ENCODE peak calls at places on chromosomes 12 and 14, in eight cellular contexts. I is testis, P is astrocyte, B is lower lobe of right lung, R is SK-N-SH, A is tibial artery, T is lung, X is right cardiac atrium. U is an unnamed sample.

GRCh38 chr12:88310069-88310468 is 168.0 kb downstream of the TMTC3 start:
- DNase-seq in R (no peak), I (no peak), P (peak), A (no peak), X (no peak), B (no peak), T (no peak), U (no peak)

GRCh38 chr14:78598046-78598652 is 428.0 kb downstream of the NRXN3 start:
- DNase-seq in X (peak), I (peak), A (no peak), T (peak), B (peak), R (peak), P (peak), U (peak)

GRCh38 chr14:23578560-23579310 is at the start of gene JPH4:
- DNase-seq in B (no peak), R (peak), X (no peak), T (no peak), P (no peak), I (no peak), A (no peak), U (peak)

GRCh38 chr14:105496831-105497591 is 6.0 kb downstream of the TEDC1 start:
- DNase-seq in I (no peak), R (no peak), A (peak), X (peak), T (no peak), B (peak), P (no peak), U (no peak)

GRCh38 chr12:130435331-130435730 is 97.6 kb downstream of the PIWIL1 start:
- DNase-seq in B (no peak), P (no peak), X (no peak), R (no peak), T (no peak), A (peak), I (no peak), U (no peak)

GRCh38 chr12:29895966-29896365 is 112.2 kb upstream of the TMTC1 start:
- DNase-seq in A (no peak), T (no peak), P (no peak), I (no peak), B (no peak), X (peak), R (no peak), U (no peak)

GRCh38 chr14:105532735-105533141 is 6.4 kb downstream of the TMEM121 start:
- DNase-seq in I (no peak), X (no peak), A (peak), T (no peak), P (no peak), B (no peak), R (peak), U (no peak)

GRCh38 chr12:6373022-6373787 is 2.2 kb downstream of the SCNN1A start:
- DNase-seq in I (no peak), T (no peak), A (no peak), R (no peak), B (peak), P (no peak), X (no peak), U (no peak)

GRCh38 chr14:74501691-74502090 is 8.1 kb downstream of the ISCA2 start:
- DNase-seq in B (no peak), P (no peak), A (no peak), R (no peak), T (no peak), I (no peak), X (no peak), U (no peak)

GRCh38 chr14:74083784-74084276 is 423 bp downstream of the ALDH6A1 start:
- DNase-seq in A (no peak), R (no peak), I (no peak), B (no peak), P (no peak), X (peak), T (no peak), U (no peak)

GRCh38 chr14:80202888-80203562 is 8.3 kb downstream of the DIO2 start:
- DNase-seq in X (no peak), R (peak), B (no peak), A (no peak), I (peak), T (no peak), P (no peak), U (no peak)

GRCh38 chr14:52351561-52352491 is 37.7 kb downstream of the PTGER2 start:
- DNase-seq in A (no peak), X (no peak), P (peak), I (no peak), B (no peak), R (no peak), T (no peak), U (no peak)

GRCh38 chr12:50550530-50551223 is 45.9 kb downstream of the DIP2B start:
- DNase-seq in I (peak), B (no peak), X (no peak), A (no peak), R (no peak), T (no peak), P (peak), U (no peak)

GRCh38 chr12:114192013-114192412 is 213.9 kb downstream of the TBX5 start:
- DNase-seq in B (no peak), P (no peak), T (no peak), X (no peak), A (no peak), I (no peak), R (no peak), U (no peak)

GRCh38 chr12:99806304-99806703 is 158.8 kb downstream of the GARIN6 start:
- DNase-seq in T (no peak), B (no peak), R (no peak), P (no peak), X (no peak), A (no peak), I (no peak), U (no peak)

GRCh38 chr12:16453319-16453718 is 105.9 kb downstream of the MGST1 start:
- DNase-seq in A (no peak), P (no peak), X (no peak), B (no peak), I (no peak), T (no peak), R (no peak), U (no peak)

GRCh38 chr12:89368386-89368785 is 16.1 kb upstream of the DUSP6 start:
- DNase-seq in T (no peak), R (no peak), P (no peak), I (no peak), A (no peak), X (no peak), B (no peak), U (no peak)

GRCh38 chr12:122021822-122022392 is at the start of gene BCL7A:
- DNase-seq in P (peak), I (peak), A (peak), B (peak), X (peak), R (peak), T (peak), U (peak)

GRCh38 chr12:57611116-57611809 is at the start of gene ARHGEF25:
- DNase-seq in A (peak), I (peak), T (peak), B (no peak), P (no peak), R (peak), X (peak), U (no peak)

GRCh38 chr12:123278150-123278627 is 6.5 kb upstream of the CDK2AP1 start:
- DNase-seq in I (no peak), A (no peak), P (no peak), B (no peak), X (no peak), R (no peak), T (no peak), U (no peak)

GRCh38 chr14:48622980-48623379 is 947.6 kb upstream of the MDGA2 start:
- DNase-seq in A (no peak), T (no peak), X (no peak), B (no peak), I (no peak), R (no peak), P (no peak), U (no peak)

GRCh38 chr14:69313176-69313575 is 53.2 kb downstream of the GALNT16 start:
- DNase-seq in B (no peak), X (no peak), R (no peak), I (no peak), P (no peak), T (no peak), A (peak), U (peak)

GRCh38 chr12:82740-83139 is 16.2 kb downstream of the IQSEC3 start:
- DNase-seq in A (no peak), X (no peak), T (no peak), B (no peak), P (no peak), I (no peak), R (no peak), U (no peak)

GRCh38 chr14:56884617-56885016 is 74.3 kb upstream of the OTX2 start:
- DNase-seq in X (no peak), A (no peak), T (no peak), I (no peak), R (no peak), B (no peak), P (no peak), U (no peak)

GRCh38 chr12:114355389-114356088 is 50.4 kb downstream of the TBX5 start:
- DNase-seq in I (peak), T (no peak), R (peak), A (no peak), P (no peak), B (no peak), X (peak), U (no peak)

GRCh38 chr12:96497800-96498199 is 8.4 kb downstream of the CFAP54 start:
- DNase-seq in P (no peak), R (no peak), B (no peak), A (no peak), X (no peak), I (no peak), T (no peak), U (no peak)

GRCh38 chr12:51409846-51410245 is 14.8 kb upstream of the SLC4A8 start:
- DNase-seq in B (no peak), P (no peak), X (no peak), I (peak), R (peak), T (no peak), A (no peak), U (no peak)

GRCh38 chr14:23644919-23645336 is 8.8 kb downstream of the DHRS2 start:
- DNase-seq in I (no peak), T (no peak), X (no peak), P (no peak), A (no peak), B (no peak), R (no peak), U (no peak)

GRCh38 chr12:105723534-105723933 is 393.0 kb downstream of the C12orf75 start:
- DNase-seq in T (no peak), R (no peak), X (no peak), B (no peak), A (no peak), P (no peak), I (no peak), U (no peak)

GRCh38 chr12:43551271-43551970 is 582 bp downstream of the ADAMTS20 start:
- DNase-seq in B (no peak), T (no peak), R (peak), A (no peak), I (no peak), P (no peak), X (peak), U (no peak)

GRCh38 chr12:119180380-119181040 is 1.8 kb downstream of the HSPB8 start:
- DNase-seq in R (no peak), I (peak), B (no peak), P (peak), X (peak), A (peak), T (peak), U (no peak)

GRCh38 chr12:119181944-119182343 is 3.2 kb downstream of the HSPB8 start:
- DNase-seq in A (no peak), X (no peak), R (no peak), I (no peak), T (no peak), B (no peak), P (no peak), U (no peak)

GRCh38 chr12:119182701-119183493 is 4.2 kb downstream of the HSPB8 start:
- DNase-seq in I (no peak), R (no peak), A (no peak), X (no peak), B (no peak), T (no peak), P (peak), U (no peak)

GRCh38 chr12:119179335-119180021 is 747 bp downstream of the HSPB8 start:
- DNase-seq in R (no peak), B (no peak), T (peak), X (peak), P (peak), A (no peak), I (peak), U (no peak)

DNA sequence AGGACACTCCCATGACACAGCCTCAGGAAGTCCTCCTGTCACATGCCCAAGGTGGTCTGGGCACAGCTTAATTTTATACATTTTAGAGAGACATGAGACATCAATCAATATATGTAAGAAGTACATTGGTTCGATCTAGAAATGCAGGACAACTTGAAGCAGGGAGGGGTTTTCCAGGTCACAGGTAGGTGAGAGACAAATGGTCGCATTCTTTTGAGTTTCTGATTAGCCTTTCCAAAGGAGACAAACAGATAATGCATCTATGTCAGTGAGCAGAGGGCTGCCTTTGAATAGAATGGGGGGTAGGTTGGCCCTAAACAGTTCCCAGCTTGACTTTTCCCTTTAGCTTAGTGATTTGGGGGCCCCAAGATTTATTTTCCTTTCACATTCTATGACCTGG is 2.5 kb downstream of the HSPB8 start:
- DNase-seq in A (no peak), P (no peak), T (no peak), R (no peak), B (no peak), I (no peak), X (no peak), U (no peak)
- H3K27ac ChIP-seq in A (peak), P (peak), T (peak), R (no peak), B (peak), I (peak), X (peak), U (peak)

DNA sequence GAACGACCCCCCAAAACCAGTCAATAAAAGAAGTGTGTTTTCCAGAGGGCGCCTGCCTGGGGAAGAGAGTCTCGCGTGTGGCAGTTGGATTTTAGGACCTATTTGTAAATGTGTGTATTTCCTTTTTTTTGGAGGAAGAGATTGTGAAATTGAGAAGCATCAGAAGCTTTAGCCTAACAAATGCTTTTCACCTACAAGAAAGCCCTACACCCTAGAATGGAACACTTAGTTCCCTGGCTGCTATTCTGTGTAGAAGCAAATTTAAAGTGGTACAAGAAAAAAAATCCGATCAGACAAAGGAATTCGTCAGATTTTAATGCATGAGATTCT is 1.4 kb downstream of the RCOR1 start:
- DNase-seq in B (no peak), A (no peak), P (no peak), X (no peak), I (no peak), R (no peak), T (no peak), U (no peak)
- H3K27ac ChIP-seq in B (peak), A (peak), P (peak), X (peak), I (peak), R (peak), T (peak), U (peak)

DNA sequence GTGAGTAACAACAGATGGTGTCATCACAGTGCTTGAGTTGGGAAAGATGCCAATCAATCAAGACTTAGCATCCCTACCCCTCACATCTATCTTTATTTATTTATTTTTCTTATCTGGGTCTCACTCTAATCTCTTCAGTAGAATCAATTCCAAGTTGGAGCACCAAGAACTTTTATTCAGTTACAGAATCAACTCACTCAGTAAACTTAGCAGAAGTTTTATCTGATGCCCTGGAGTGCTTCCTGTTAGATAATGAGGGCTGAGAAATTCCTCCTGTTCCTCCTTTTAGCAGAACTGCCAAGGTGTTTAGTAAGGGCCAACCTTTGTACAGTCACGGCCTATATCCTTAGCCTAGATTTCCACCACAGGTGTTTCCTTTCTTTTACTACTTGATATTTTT is 11.3 kb upstream of the SLC5A8 start:
- DNase-seq in A (no peak), B (no peak), T (no peak), I (no peak), P (no peak), X (no peak), R (no peak), U (no peak)
- H3K27ac ChIP-seq in A (no peak), B (no peak), T (no peak), I (no peak), P (no peak), X (no peak), R (no peak), U (no peak)

DNA sequence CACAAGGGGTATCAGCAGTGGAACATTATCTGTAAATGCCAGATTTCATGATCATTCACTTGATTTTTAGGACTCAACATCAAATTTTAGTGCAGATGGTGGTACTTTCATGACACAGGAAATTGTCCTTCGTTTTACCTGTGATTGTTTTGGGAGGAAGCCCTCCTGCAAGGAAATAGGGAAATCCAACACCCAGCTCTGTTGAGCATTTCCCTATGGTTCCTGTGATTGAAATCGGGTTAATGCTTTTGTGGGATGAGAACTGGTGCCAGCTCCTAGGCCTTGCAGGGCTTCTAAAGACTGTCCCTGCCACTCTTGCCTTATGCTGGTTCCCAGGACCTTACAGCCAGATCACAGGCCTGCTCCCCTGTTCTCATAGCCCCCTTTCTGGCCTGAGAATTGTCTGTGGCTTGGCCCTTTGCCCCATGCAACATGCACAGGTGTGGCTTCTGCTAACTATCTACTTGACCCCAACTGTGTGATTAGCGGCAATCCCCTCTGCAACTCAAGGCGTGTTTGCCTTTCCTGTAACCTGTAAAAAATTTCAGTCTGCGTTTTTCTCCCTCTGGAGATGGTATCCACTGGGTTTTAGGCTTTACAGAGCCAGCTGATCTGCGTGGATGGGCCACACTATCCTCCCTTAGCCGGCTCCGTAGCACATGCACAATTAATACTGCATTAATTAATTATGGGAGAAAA is 112.5 kb downstream of the ETV6 start:
- DNase-seq in I (no peak), B (no peak), R (no peak), P (no peak), X (no peak), T (no peak), A (no peak), U (no peak)
- H3K27ac ChIP-seq in I (no peak), B (peak), R (no peak), P (peak), X (no peak), T (no peak), A (peak), U (peak)

DNA sequence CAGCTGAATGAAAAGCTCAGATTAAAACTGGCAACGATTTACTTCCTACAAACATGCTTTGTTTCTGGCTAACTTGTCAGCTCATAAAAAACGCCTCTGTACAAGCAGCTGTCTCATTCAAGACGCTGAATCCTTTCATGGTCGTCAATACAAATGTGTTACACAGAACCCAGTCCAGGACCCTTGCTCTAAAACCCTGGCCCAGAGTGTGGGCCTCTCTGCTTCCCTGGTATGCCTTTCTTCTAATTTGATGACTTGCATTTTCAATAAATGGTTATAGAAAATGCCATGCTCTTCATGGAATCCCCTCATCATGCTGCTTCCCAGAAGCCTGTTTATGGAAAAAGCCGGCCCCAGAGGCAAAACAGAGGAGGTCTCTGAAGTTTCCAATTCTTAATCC is 183.0 kb downstream of the PHLDA1 start:
- DNase-seq in T (no peak), P (no peak), I (no peak), R (no peak), A (no peak), B (no peak), X (no peak), U (no peak)
- H3K27ac ChIP-seq in T (no peak), P (no peak), I (no peak), R (no peak), A (no peak), B (no peak), X (no peak), U (peak)